ENCODE peak calls at places on chromosomes 5 and 9, in ten cellular contexts. X is activated CD4-positive, alpha-beta T cell treated with anti-CD3 and anti-CD28 coated beads, Interleukin-2, amount 50 U/mL, for 1 hour; Y is H9; A is WTC11; L is HT1080; N is AG08396; W is stimulated activated CD8-positive, alpha-beta memory T cell treated with anti-CD3 and anti-CD28 coated beads, Interleukin-15, amount 100 ng/mL, for 24 hours; F is NCI-H1092 treated with DMSO at 0.1 percent for 48 hours; U is stimulated activated CD4-positive, alpha-beta T cell treated with anti-CD3 and anti-CD28 coated beads, Interleukin-12 subunit alpha, Interleukin-12 subunit beta, amount 100 ng/mL, for 4 hours; C is mucosa of descending colon. Z is an unnamed sample.

GRCh38 chr5:169945831-169946261 is 34.4 kb downstream of the INSYN2B start:
- DNase-seq in X (no peak), Y (peak), A (peak), L (peak), N (peak), W (no peak), F (peak), U (no peak), C (peak), Z (no peak)

GRCh38 chr9:91532325-91532724 is 108.7 kb upstream of the NFIL3 start:
- DNase-seq in X (no peak), Y (no peak), A (no peak), L (peak), N (no peak), W (no peak), F (no peak), U (no peak), C (no peak), Z (no peak)

GRCh38 chr5:123097871-123098735 is 9.1 kb downstream of the PRDM6 start:
- DNase-seq in X (no peak), Y (no peak), A (peak), L (no peak), N (no peak), W (no peak), F (no peak), U (no peak), C (no peak), Z (no peak)

GRCh38 chr5:174903333-174903732 is 179.0 kb downstream of the MSX2 start:
- DNase-seq in X (no peak), Y (peak), A (no peak), L (peak), N (no peak), W (no peak), F (no peak), U (no peak), C (no peak), Z (no peak)

GRCh38 chr9:107784235-107784958 is 294.8 kb upstream of the KLF4 start:
- DNase-seq in X (no peak), Y (peak), A (no peak), L (peak), N (peak), W (no peak), F (no peak), U (no peak), C (no peak), Z (no peak)

GRCh38 chr5:73757421-73757820 is 131.4 kb downstream of the ARHGEF28 start:
- DNase-seq in X (no peak), Y (no peak), A (no peak), L (no peak), N (no peak), W (no peak), F (no peak), U (no peak), C (no peak), Z (no peak)

GRCh38 chr9:127252405-127253093 is 12.0 kb upstream of the GARNL3 start:
- DNase-seq in X (no peak), Y (no peak), A (no peak), L (no peak), N (no peak), W (no peak), F (no peak), U (no peak), C (no peak), Z (no peak)

GRCh38 chr5:94266170-94266569 is 352.2 kb downstream of the KIAA0825 start:
- DNase-seq in X (no peak), Y (no peak), A (no peak), L (no peak), N (no peak), W (no peak), F (no peak), U (no peak), C (no peak), Z (no peak)

GRCh38 chr9:16312116-16312515 is 558.4 kb downstream of the BNC2 start:
- DNase-seq in X (no peak), Y (peak), A (no peak), L (no peak), N (no peak), W (no peak), F (no peak), U (no peak), C (no peak), Z (no peak)

GRCh38 chr9:27572918-27573698 is at the start of gene C9orf72:
- DNase-seq in X (peak), Y (no peak), A (peak), L (peak), N (peak), W (peak), F (peak), U (peak), C (peak), Z (peak)

GRCh38 chr9:98594551-98595160 is 114.1 kb downstream of the GABBR2 start:
- DNase-seq in X (no peak), Y (no peak), A (no peak), L (no peak), N (no peak), W (no peak), F (no peak), U (no peak), C (no peak), Z (no peak)

GRCh38 chr9:128103589-128103962 is 24.0 kb downstream of the PTGES2 start:
- DNase-seq in X (peak), Y (peak), A (no peak), L (no peak), N (no peak), W (no peak), F (peak), U (peak), C (peak), Z (peak)

GRCh38 chr5:150510460-150511263 is 2.7 kb downstream of the NDST1 start:
- DNase-seq in X (no peak), Y (no peak), A (no peak), L (no peak), N (no peak), W (no peak), F (no peak), U (no peak), C (no peak), Z (no peak)

GRCh38 chr5:122915717-122916399 is 70.4 kb downstream of the SNX24 start:
- DNase-seq in X (no peak), Y (no peak), A (no peak), L (no peak), N (peak), W (no peak), F (no peak), U (no peak), C (no peak), Z (no peak)

Z was measured in naive thymus-derived CD4-positive, alpha-beta T cell.